ENCODE peak calls at places on chromosomes 13 and 19, in five cellular contexts. Q is M059J; Y is endothelial cell; A is Calu3; O is activated naive CD4-positive, alpha-beta T cell. S is an unnamed sample.

GRCh38 chr13:45718992-45719391 is 16.9 kb downstream of the CBY2 start:
- DNase-seq in Y (peak), A (no peak), O (no peak), Q (peak), S (no peak)

GRCh38 chr19:36009220-36009619 is 607 bp upstream of the SYNE4 start:
- DNase-seq in Y (peak), Q (peak), O (no peak), A (peak), S (no peak)

GRCh38 chr19:1172353-1173159 is 1.5 kb downstream of the SBNO2 start:
- DNase-seq in A (peak), Y (peak), O (no peak), Q (peak), S (no peak)

GRCh38 chr19:7534531-7534980 is 961 bp upstream of the PNPLA6 start:
- DNase-seq in Y (peak), Q (peak), A (peak), O (no peak), S (no peak)

GRCh38 chr13:92463134-92463533 is 763.5 kb upstream of the GPC6 start:
- DNase-seq in Y (no peak), O (no peak), A (no peak), Q (no peak), S (no peak)

GRCh38 chr13:22592515-22592914 is 588.3 kb upstream of the SGCG start:
- DNase-seq in Y (no peak), O (no peak), Q (no peak), A (no peak), S (no peak)

GRCh38 chr13:26061947-26062346 is 10.1 kb upstream of the SHISA2 start:
- DNase-seq in Y (no peak), A (no peak), O (no peak), Q (peak), S (no peak)

GRCh38 chr19:10420444-10421239 is at the start of gene PDE4A:
- DNase-seq in O (no peak), Q (no peak), Y (peak), A (no peak), S (no peak)

GRCh38 chr19:5805465-5806132 is 732 bp downstream of the NRTN start:
- DNase-seq in Y (peak), A (peak), Q (peak), O (no peak), S (no peak)

GRCh38 chr13:102620512-102620911 is 23.7 kb downstream of the TPP2 start:
- DNase-seq in Y (no peak), Q (no peak), O (no peak), A (no peak), S (no peak)

GRCh38 chr13:52665325-52665724 is 12.7 kb downstream of the SUGT1 start:
- DNase-seq in A (no peak), Y (no peak), O (no peak), Q (peak), S (no peak)

GRCh38 chr19:23098988-23099387 is 17.8 kb upstream of the ZNF730 start:
- DNase-seq in Y (no peak), A (no peak), O (no peak), Q (no peak), S (no peak)

GRCh38 chr13:73228546-73228945 is 169.7 kb downstream of the KLF5 start:
- DNase-seq in Q (no peak), O (no peak), A (no peak), Y (no peak), S (no peak)

GRCh38 chr19:1206063-1206732 is 620 bp downstream of the STK11 start:
- DNase-seq in Q (no peak), O (no peak), A (no peak), Y (peak), S (no peak)

GRCh38 chr13:77584111-77584510 is 48.6 kb downstream of the SCEL start:
- DNase-seq in A (no peak), Q (no peak), Y (no peak), O (no peak), S (no peak)

GRCh38 chr19:16445238-16446107 is 26.3 kb downstream of the EPS15L1 start:
- DNase-seq in Q (peak), Y (no peak), O (no peak), A (no peak), S (no peak)

S was measured in GOT3.